ENCODE peak calls at places on chromosome 12, in ten cellular contexts. F is body of pancreas; Q is PC-3; B is CD8-positive, alpha-beta T cell; J is lung; K is right atrium auricular region; R is A549; H is colonic mucosa; G is heart left ventricle; M is testis. P is an unnamed sample. For H3K4me1, the result is how much of the 10 kb centered on the place peaks cover.

GRCh38 chr12:109741286-109741969 is 27.8 kb downstream of the FAM222A start:
- DNase-seq in J (no peak), G (peak), B (no peak), H (no peak), Q (no peak), R (no peak), M (no peak), K (no peak), F (peak), P (no peak)

GRCh38 chr12:12612403-12612802 is 727 bp downstream of the CREBL2 start:
- DNase-seq in B (no peak), H (no peak), J (no peak), Q (peak), M (no peak), K (no peak), F (no peak), R (peak), G (no peak), P (no peak)

GRCh38 chr12:46553911-46554310 is 181.3 kb upstream of the SLC38A2 start:
- DNase-seq in J (no peak), G (no peak), R (no peak), K (no peak), Q (peak), B (no peak), H (no peak), M (no peak), F (no peak), P (no peak)

GRCh38 chr12:22299294-22299912 is 35.1 kb downstream of the ST8SIA1 start:
- DNase-seq in F (no peak), G (no peak), Q (peak), J (no peak), M (no peak), K (no peak), H (no peak), R (no peak), B (no peak), P (no peak)

GRCh38 chr12:71183846-71184245 is 26.0 kb upstream of the TSPAN8 start:
- DNase-seq in J (no peak), H (no peak), F (no peak), M (no peak), B (no peak), Q (no peak), G (no peak), R (no peak), K (no peak), P (no peak)

GRCh38 chr12:55840581-55841351 is 2.0 kb downstream of the MMP19 start:
- DNase-seq in F (no peak), B (no peak), G (no peak), H (no peak), J (no peak), R (no peak), K (no peak), Q (no peak), M (no peak), P (no peak)

GRCh38 chr12:94171595-94171930 is 23.2 kb downstream of the PLXNC1 start:
- DNase-seq in R (no peak), J (no peak), Q (no peak), M (no peak), F (no peak), G (no peak), K (no peak), B (no peak), H (no peak), P (no peak)

GRCh38 chr12:8916154-8916553 is 1.8 kb downstream of the PHC1 start:
- DNase-seq in R (no peak), B (no peak), G (no peak), F (no peak), Q (no peak), M (no peak), J (no peak), H (no peak), K (no peak), P (no peak)

GRCh38 chr12:52662093-52663006 is 10.3 kb upstream of the KRT2 start:
- DNase-seq in K (no peak), G (no peak), R (no peak), F (no peak), Q (no peak), H (no peak), B (no peak), M (no peak), J (no peak), P (no peak)

GRCh38 chr12:120720234-120720968 is 5.2 kb upstream of the ACADS start:
- DNase-seq in B (no peak), H (peak), J (no peak), M (no peak), Q (peak), K (no peak), G (no peak), R (no peak), F (no peak), P (no peak)

GRCh38 chr12:123744836-123745235 is 17.3 kb upstream of the DNAH10 start:
- DNase-seq in K (no peak), G (no peak), F (no peak), R (no peak), B (no peak), H (no peak), M (peak), Q (peak), J (no peak), P (no peak)

GRCh38 chr12:89960607-89961394 is 252.2 kb upstream of the ATP2B1 start:
- DNase-seq in K (no peak), M (no peak), G (no peak), F (no peak), Q (peak), R (no peak), H (peak), B (no peak), J (no peak), P (no peak)

GRCh38 chr12:90978117-90978770 is 23.3 kb upstream of the CCER1 start:
- DNase-seq in G (no peak), R (peak), F (no peak), Q (peak), J (no peak), B (no peak), M (no peak), K (no peak), H (no peak), P (no peak)

GRCh38 chr12:18217981-18218380 is 43.3 kb upstream of the PIK3C2G start:
- DNase-seq in M (no peak), F (no peak), J (no peak), R (no peak), Q (peak), K (no peak), G (no peak), H (no peak), B (no peak), P (no peak)

GRCh38 chr12:107404981-107405380 is 280.6 kb upstream of the PWP1 start:
- DNase-seq in K (no peak), M (peak), H (peak), B (no peak), G (no peak), F (no peak), J (no peak), R (peak), Q (peak), P (no peak)

GRCh38 chr12:91355150-91356006 is 172.8 kb upstream of the DCN start:
- DNase-seq in R (peak), K (peak), Q (peak), B (no peak), H (peak), F (peak), G (peak), M (peak), J (peak), P (peak)

GRCh38 chr12:68647507-68647906 is 36.8 kb downstream of the RAP1B start:
- DNase-seq in G (no peak), M (no peak), R (no peak), B (no peak), J (no peak), Q (no peak), K (no peak), F (no peak), H (no peak), P (no peak)

GRCh38 chr12:121797937-121798801 is 4.7 kb upstream of the RHOF start:
- DNase-seq in K (no peak), M (peak), J (peak), F (peak), G (peak), H (peak), B (no peak), R (no peak), Q (peak), P (peak)

GRCh38 chr12:4787965-4788364 is 67.8 kb downstream of the GALNT8 start:
- DNase-seq in B (no peak), J (no peak), H (no peak), R (no peak), K (no peak), M (no peak), F (no peak), Q (no peak), G (no peak), P (no peak)

GRCh38 chr12:104710940-104711725 is 247.0 kb downstream of the SLC41A2 start:
- DNase-seq in H (no peak), F (no peak), Q (peak), G (no peak), B (no peak), J (no peak), M (no peak), R (no peak), K (no peak), P (peak)
- H3K4me3 ChIP-seq in H (no peak), F (no peak), Q (no peak), G (no peak), B (no peak), J (no peak), M (no peak), R (no peak), K (no peak), P (no peak)

GRCh38 chr12:99045158-99045557 is 400.1 kb downstream of the APAF1 start:
- DNase-seq in K (no peak), J (no peak), H (no peak), Q (no peak), F (no peak), M (no peak), G (no peak), B (no peak), R (no peak), P (no peak)
- H3K4me1 ChIP-seq in K (under half), J (under half), H (under half), Q (under half), F (under half), M (under half), G (under half), B (under half), R (under half), P (under half)

GRCh38 chr12:7131502-7131866 is 1.3 kb downstream of the CLSTN3 start:
- DNase-seq in J (no peak), G (no peak), M (no peak), Q (no peak), R (no peak), F (no peak), B (no peak), K (no peak), H (no peak), P (no peak)
- H3K4me3 ChIP-seq in J (no peak), G (no peak), M (no peak), Q (peak), R (no peak), F (no peak), B (peak), K (no peak), H (peak), P (no peak)

DNA sequence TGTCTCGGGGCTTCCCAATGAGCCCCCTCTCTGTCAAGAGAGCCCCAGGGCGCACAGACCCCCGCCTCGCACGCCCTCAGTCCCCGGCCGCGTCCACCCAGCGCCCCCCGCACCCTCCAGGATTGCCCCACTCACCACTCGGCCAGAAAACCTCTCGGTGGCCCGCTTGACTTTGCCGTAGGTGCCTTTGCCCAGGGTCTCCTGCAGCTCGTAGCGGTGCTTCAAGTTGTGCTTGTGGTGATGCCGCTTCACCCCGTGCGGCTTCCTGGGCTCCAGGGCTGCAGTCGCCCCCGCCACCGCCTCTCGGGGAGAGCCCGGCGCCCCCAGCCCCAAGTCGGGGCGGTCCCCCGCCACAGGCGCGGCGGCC is 492 bp downstream of the NUAK1 start:
- DNase-seq in B (no peak), G (peak), R (no peak), K (no peak), M (no peak), Q (peak), H (no peak), F (peak), J (no peak), P (no peak)
- H3K4me1 ChIP-seq in B (under half), G (under half), R (half or more), K (half or more), M (under half), Q (half or more), H (under half), F (under half), J (under half), P (under half)

GRCh38 chr12:9940370-9940769 is 8.2 kb upstream of the CLEC2A start:
- DNase-seq in Q (peak), R (no peak), F (no peak), G (no peak), J (no peak), H (no peak), M (no peak), K (no peak), B (no peak), P (no peak)

GRCh38 chr12:9941838-9942237 is 9.7 kb upstream of the CLEC2A start:
- DNase-seq in R (no peak), B (no peak), F (no peak), G (no peak), K (no peak), Q (no peak), H (no peak), M (no peak), J (no peak), P (no peak)

GRCh38 chr12:9947674-9948073 is 15.5 kb upstream of the CLEC2A start:
- DNase-seq in J (no peak), G (no peak), R (no peak), B (no peak), M (no peak), Q (no peak), K (no peak), F (no peak), H (no peak), P (no peak)

GRCh38 chr12:9944404-9944803 is 12.2 kb upstream of the CLEC2A start:
- DNase-seq in M (no peak), J (no peak), B (no peak), Q (no peak), K (no peak), R (no peak), H (no peak), F (no peak), G (no peak), P (no peak)

GRCh38 chr12:9943244-9943643 is 11.1 kb upstream of the CLEC2A start:
- DNase-seq in K (no peak), H (no peak), Q (no peak), M (no peak), F (no peak), J (no peak), B (no peak), R (no peak), G (no peak), P (no peak)
- H3K4me3 ChIP-seq in K (peak), H (no peak), Q (no peak), M (no peak), F (no peak), J (no peak), B (peak), R (no peak), G (no peak), P (no peak)

DNA sequence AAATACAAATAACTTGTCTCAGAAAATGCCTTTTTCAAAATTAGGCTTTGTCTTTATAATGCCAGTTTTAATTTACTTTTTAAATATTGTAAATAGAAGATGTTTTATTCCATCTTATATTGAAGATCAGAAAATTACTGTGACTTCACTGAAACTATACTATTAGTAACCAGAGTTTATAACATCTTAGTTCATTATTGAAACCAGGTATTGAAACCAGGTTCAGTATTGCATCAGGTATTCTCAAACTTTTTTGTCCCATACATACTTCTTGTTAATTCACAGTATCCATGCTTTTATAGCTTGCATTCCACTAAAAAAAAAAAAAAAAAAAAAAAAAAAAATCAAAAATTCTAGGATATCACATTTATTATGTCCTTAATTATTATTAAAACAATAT is 227.5 kb downstream of the GXYLT1 start:
- DNase-seq in F (no peak), M (no peak), J (no peak), K (no peak), B (no peak), G (no peak), Q (no peak), H (no peak), R (no peak), P (no peak)
- H3K4me1 ChIP-seq in F (under half), M (under half), J (under half), K (under half), B (under half), G (under half), Q (under half), H (under half), R (under half), P (under half)

P was measured in tibial nerve.